ENCODE peak calls at places on chromosomes 3 and 15, in five cellular contexts. Y is A549, I is brain microvascular endothelial cell, E is HFFc6, J is sigmoid colon. X is an unnamed sample.

GRCh38 chr3:123372789-123373534 is 75.9 kb downstream of the ADCY5 start:
- DNase-seq in Y (no peak), J (peak; percentile 12), E (no peak), I (no peak), X (no peak)

GRCh38 chr15:71800835-71801745 is 9.3 kb upstream of the NR2E3 start:
- DNase-seq in E (peak; percentile 72), J (no peak), Y (peak; percentile 91), I (peak; percentile 73), X (no peak)

GRCh38 chr3:16126634-16127033 is 47.8 kb upstream of the GALNT15 start:
- DNase-seq in Y (no peak), J (no peak), I (no peak), E (no peak), X (no peak)

GRCh38 chr15:39362832-39363561 is 217.9 kb upstream of the THBS1 start:
- DNase-seq in J (no peak), I (peak; percentile 92), Y (no peak), E (peak; percentile 96), X (no peak)

GRCh38 chr15:51982770-51983103 is 11.2 kb upstream of the LEO1 start:
- DNase-seq in E (no peak), I (no peak), Y (no peak), J (no peak), X (no peak)

GRCh38 chr3:153731036-153731435 is 390.2 kb upstream of the ARHGEF26 start:
- DNase-seq in I (no peak), Y (no peak), E (no peak), J (no peak), X (no peak)

GRCh38 chr15:38226867-38227266 is 25.8 kb upstream of the SPRED1 start:
- DNase-seq in Y (peak; percentile 36), J (no peak), I (peak; percentile 93), E (peak; percentile 73), X (no peak)

GRCh38 chr15:100131321-100132224 is 210.2 kb downstream of the ADAMTS17 start:
- DNase-seq in Y (peak; percentile 69), E (no peak), J (no peak), I (peak; percentile 58), X (no peak)

GRCh38 chr3:66816110-66816761 is 181.9 kb upstream of the KBTBD8 start:
- DNase-seq in Y (peak; percentile 2), E (peak; percentile 56), I (peak; percentile 43), J (no peak), X (no peak)

GRCh38 chr15:38876211-38876610 is 311.6 kb upstream of the RASGRP1 start:
- DNase-seq in I (no peak), Y (no peak), J (no peak), E (no peak), X (no peak)

GRCh38 chr3:58783845-58784244 is 117.3 kb upstream of the FAM3D start:
- DNase-seq in I (no peak), E (no peak), J (no peak), Y (no peak), X (no peak)

GRCh38 chr3:50122661-50123391 is 32.3 kb upstream of the SEMA3F start:
- DNase-seq in J (peak; percentile 63), Y (no peak), E (no peak), I (no peak), X (no peak)

DNA sequence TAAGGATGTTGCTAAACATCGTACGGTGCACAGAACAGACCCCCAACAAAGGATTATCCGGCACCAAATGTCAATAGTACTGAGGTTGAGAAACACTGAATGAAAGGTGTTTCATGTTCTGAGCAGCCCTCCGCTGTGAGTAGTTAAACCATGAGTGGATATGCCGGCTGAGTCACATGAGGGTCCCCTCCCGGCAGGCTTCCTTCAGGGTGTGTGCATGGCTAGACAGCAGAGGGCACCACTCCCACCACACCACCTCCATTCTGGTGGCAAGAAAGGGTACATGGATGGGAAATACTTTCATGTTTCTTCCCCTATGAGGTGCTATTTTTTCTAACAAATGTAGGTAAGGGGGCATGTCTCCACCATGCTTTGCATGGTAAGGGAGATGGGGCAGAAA is 128.3 kb upstream of the SEMA6D start:
- DNase-seq in I (no peak), E (no peak), Y (no peak), J (no peak), X (no peak)
- TF ChIP-seq CTCF in I (peak; percentile 22), E (no peak), Y (no peak), J (no peak), X (no peak)

GRCh38 chr15:67853454-67853853 is 13.6 kb upstream of the RNU6-1 start:
- DNase-seq in I (no peak), Y (no peak), J (no peak), E (no peak), X (no peak)

GRCh38 chr15:67852433-67852832 is 12.6 kb upstream of the RNU6-1 start:
- DNase-seq in J (no peak), I (no peak), Y (no peak), E (no peak), X (no peak)

GRCh38 chr15:67854358-67854757 is 14.5 kb upstream of the RNU6-1 start:
- DNase-seq in I (no peak), Y (no peak), E (no peak), J (no peak), X (no peak)

GRCh38 chr15:67857220-67857619 is 17.4 kb upstream of the RNU6-1 start:
- DNase-seq in E (no peak), I (no peak), J (no peak), Y (no peak), X (no peak)

DNA sequence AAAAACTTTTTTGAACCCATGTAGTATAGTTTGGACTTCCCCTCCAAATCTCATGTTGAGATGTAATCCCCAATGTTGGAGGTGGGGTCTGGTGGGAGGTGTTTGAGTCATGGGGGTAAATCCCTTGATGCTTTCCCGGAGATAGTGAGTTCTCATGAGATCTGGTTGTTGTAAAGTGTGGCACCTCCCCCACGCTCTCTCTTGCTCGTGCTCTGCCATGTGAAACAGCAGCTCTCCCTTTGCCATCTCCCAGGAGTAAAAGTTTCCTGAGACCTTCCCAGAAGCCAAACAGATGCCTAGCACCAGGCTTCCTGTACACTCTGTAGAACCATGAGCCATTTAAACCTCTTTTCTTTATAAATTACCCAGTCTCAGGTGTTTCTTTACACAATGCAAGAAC is 16.0 kb upstream of the RNU6-1 start:
- DNase-seq in E (no peak), Y (no peak), J (no peak), I (no peak), X (no peak)
- TF ChIP-seq CTCF in E (no peak), Y (no peak), J (no peak), I (no peak), X (no peak)

DNA sequence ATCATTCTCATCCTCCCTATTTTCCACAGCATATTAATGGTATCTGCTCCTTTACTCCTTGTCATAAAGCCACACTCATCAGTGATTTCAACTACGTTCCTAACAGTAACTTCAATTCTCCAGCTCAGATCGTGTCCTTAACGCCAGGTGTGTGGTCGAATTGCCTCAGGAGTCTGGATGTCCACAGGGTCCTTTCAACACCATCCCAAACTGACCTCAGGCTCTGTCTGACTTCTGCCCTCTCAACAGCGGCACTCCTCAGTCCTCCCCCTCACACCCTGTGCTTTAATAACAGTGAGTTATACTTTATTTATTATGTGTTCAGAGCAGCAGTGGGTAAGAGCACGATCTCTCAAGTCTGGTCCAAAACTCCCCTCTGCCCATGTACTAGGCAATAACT is 42.4 kb downstream of the ST3GAL6 start:
- DNase-seq in E (no peak), J (no peak), I (no peak), Y (no peak), X (no peak)
- TF ChIP-seq CTCF in E (no peak), J (no peak), I (no peak), Y (no peak), X (no peak)

GRCh38 chr3:46907271-46907670 is 29.8 kb downstream of the PTH1R start:
- DNase-seq in Y (no peak), I (no peak), E (no peak), J (peak; percentile 58), X (no peak)

GRCh38 chr3:46907960-46908293 is 30.4 kb downstream of the PTH1R start:
- DNase-seq in I (no peak), Y (no peak), J (no peak), E (no peak), X (no peak)

GRCh38 chr3:46909535-46910161 is 32.1 kb downstream of the PTH1R start:
- DNase-seq in I (peak; percentile 88), Y (peak; percentile 88), E (peak; percentile 77), J (peak; percentile 92), X (peak; percentile 83)

GRCh38 chr3:46908986-46909534 is 31.5 kb downstream of the PTH1R start:
- DNase-seq in E (no peak), Y (no peak), I (no peak), J (peak; percentile 64), X (no peak)

GRCh38 chr3:46908294-46908985 is 30.9 kb downstream of the PTH1R start:
- DNase-seq in Y (no peak), J (peak; percentile 57), I (peak; percentile 78), E (peak; percentile 33), X (no peak)
- TF ChIP-seq CTCF in Y (no peak), J (no peak), I (peak; percentile 50), E (peak; percentile 63), X (no peak)

X was measured in mesothelial cell of epicardium.